ENCODE peak calls at places on chromosome 22, in four cellular contexts. B, E, Z and D are unnamed samples.

GRCh38 chr22:23509571-23510302 is 70.4 kb downstream of the IGLL1 start:
- DNase-seq in Z (no peak), B (no peak), E (no peak), D (no peak)

GRCh38 chr22:31160328-31160978 is 471 bp downstream of the RNF185 start:
- DNase-seq in Z (no peak), B (no peak), E (peak; percentile 36), D (no peak)

GRCh38 chr22:32448980-32449379 is 15.3 kb downstream of the BPIFC start:
- DNase-seq in Z (no peak), E (no peak), B (no peak), D (peak; percentile 14)

GRCh38 chr22:30116362-30117117 is 36.3 kb downstream of the HORMAD2 start:
- DNase-seq in B (no peak), Z (no peak), E (no peak), D (peak; percentile 10)

GRCh38 chr22:34645375-34645774 is 420.6 kb upstream of the ISX start:
- DNase-seq in E (no peak), B (no peak), Z (no peak), D (peak; percentile 3)

GRCh38 chr22:25627271-25627848 is 62.9 kb downstream of the GRK3 start:
- DNase-seq in E (no peak), B (no peak), Z (no peak), D (no peak)

GRCh38 chr22:44116331-44116730 is 64.4 kb upstream of the PARVG start:
- DNase-seq in E (no peak), B (no peak), Z (no peak), D (no peak)

GRCh38 chr22:29757096-29757495 is 9.7 kb downstream of the ZMAT5 start:
- DNase-seq in Z (no peak), B (no peak), E (no peak), D (no peak)

GRCh38 chr22:45200230-45200629 is 36.5 kb downstream of the NUP50 start:
- DNase-seq in E (no peak), Z (no peak), B (peak; percentile 31), D (no peak)

GRCh38 chr22:25068701-25069100 is 116.2 kb downstream of the KIAA1671 start:
- DNase-seq in B (no peak), E (no peak), Z (no peak), D (peak; percentile 52)

GRCh38 chr22:26648011-26648497 is 9.3 kb upstream of the MIAT start:
- DNase-seq in B (no peak), Z (no peak), E (no peak), D (no peak)

GRCh38 chr22:44793506-44794225 is 41.3 kb downstream of the ARHGAP8 start:
- DNase-seq in Z (no peak), E (no peak), B (no peak), D (no peak)

GRCh38 chr22:25804676-25805075 is 62.7 kb downstream of the MYO18B start:
- DNase-seq in B (no peak), E (no peak), Z (no peak), D (no peak)

GRCh38 chr22:24772493-24773220 is 1.9 kb downstream of the PIWIL3 start:
- DNase-seq in Z (no peak), B (no peak), E (no peak), D (no peak)

GRCh38 chr22:23820748-23821211 is 18.0 kb downstream of the DERL3 start:
- DNase-seq in E (no peak), B (peak; percentile 26), Z (peak; percentile 15), D (peak; percentile 33)

GRCh38 chr22:39960791-39961746 is 872 bp downstream of the TMA7B start:
- DNase-seq in E (no peak), Z (no peak), B (no peak), D (no peak)

GRCh38 chr22:23536821-23537345 is 43.2 kb downstream of the IGLL1 start:
- DNase-seq in B (peak; percentile 14), E (no peak), Z (no peak), D (no peak)

GRCh38 chr22:31917227-31917921 is 27.0 kb upstream of the YWHAH start:
- DNase-seq in B (peak; percentile 58), Z (no peak), E (no peak), D (peak; percentile 38)

GRCh38 chr22:30445438-30445936 is 19.9 kb downstream of the MTFP1 start:
- DNase-seq in B (no peak), Z (no peak), E (no peak), D (no peak)

GRCh38 chr22:26461188-26461810 is 22.3 kb downstream of the HPS4 start:
- DNase-seq in E (peak; percentile 71), B (peak; percentile 58), Z (no peak), D (peak; percentile 59)

GRCh38 chr22:30250713-30251267 is 4.2 kb upstream of the LIF start:
- DNase-seq in E (no peak), Z (no peak), B (no peak), D (no peak)

GRCh38 chr22:41713004-41713403 is 13.7 kb downstream of the MEI1 start:
- DNase-seq in B (no peak), Z (no peak), E (no peak), D (no peak)

GRCh38 chr22:41822289-41823057 is 10.4 kb upstream of the SREBF2 start:
- DNase-seq in E (peak; percentile 64), Z (no peak), B (no peak), D (peak; percentile 72)

GRCh38 chr22:20132686-20133246 is 1.2 kb downstream of the ZDHHC8 start:
- DNase-seq in B (no peak), Z (no peak), E (no peak), D (no peak)

GRCh38 chr22:40540265-40540664 is 96.3 kb downstream of the MRTFA start:
- DNase-seq in E (no peak), B (no peak), Z (no peak), D (no peak)

GRCh38 chr22:45216133-45217003 is 24.3 kb downstream of the KIAA0930 start:
- DNase-seq in E (no peak), B (peak; percentile 21), Z (peak; percentile 67), D (no peak)

GRCh38 chr22:21014202-21015050 is 539 bp upstream of the P2RX6 start:
- DNase-seq in B (peak; percentile 90), E (peak; percentile 57), Z (peak; percentile 85), D (peak; percentile 92)

GRCh38 chr22:25651332-25651731 is 86.9 kb downstream of the GRK3 start:
- DNase-seq in B (no peak), Z (no peak), E (no peak), D (no peak)

GRCh38 chr22:31960767-31961166 is 16.4 kb downstream of the YWHAH start:
- DNase-seq in B (no peak), E (no peak), Z (no peak), D (no peak)

GRCh38 chr22:48098243-48098935 is 1335.9 kb downstream of the TBC1D22A start:
- DNase-seq in E (no peak), Z (no peak), B (no peak), D (peak; percentile 13)

GRCh38 chr22:39959640-39960447 is at the start of gene TMA7B:
- DNase-seq in Z (no peak), E (no peak), B (no peak), D (peak; percentile 13)

DNA sequence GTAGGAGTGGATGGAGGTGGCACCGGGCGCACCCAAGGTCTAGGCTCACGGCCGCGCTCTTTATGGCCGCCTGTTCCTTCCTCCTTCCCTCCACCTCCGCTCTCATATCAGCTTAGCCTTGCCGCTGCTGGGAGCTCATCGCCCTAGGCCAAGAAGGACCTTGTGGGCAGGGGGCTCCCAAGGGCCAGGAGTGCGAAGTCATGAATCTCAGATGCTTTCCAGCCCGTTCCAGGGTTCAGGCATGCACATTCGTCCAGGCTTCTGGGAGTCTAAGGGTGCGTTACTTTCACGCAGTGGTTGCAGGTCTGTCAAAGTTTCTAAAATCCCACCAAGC is 4.1 kb upstream of the GALR3 start:
- DNase-seq in Z (no peak), E (no peak), B (no peak), D (no peak)
- H3K4me3 ChIP-seq in Z (no peak overlapping the region), E (no peak overlapping the region), B (peak overlapping the region; percentile 49), D (no peak overlapping the region)

GRCh38 chr22:46708766-46709330 is 29.2 kb downstream of the CERK start:
- DNase-seq in Z (peak; percentile 61), E (no peak), B (peak; percentile 35), D (no peak)

GRCh38 chr22:46707305-46707704 is 30.7 kb downstream of the CERK start:
- DNase-seq in Z (peak; percentile 64), B (no peak), E (no peak), D (no peak)

GRCh38 chr22:46707827-46708570 is 30.1 kb downstream of the CERK start:
- DNase-seq in E (no peak), Z (peak; percentile 80), B (peak; percentile 24), D (peak; percentile 37)

GRCh38 chr22:46712288-46712687 is 25.8 kb downstream of the CERK start:
- DNase-seq in Z (no peak), B (no peak), E (no peak), D (no peak)

DNA sequence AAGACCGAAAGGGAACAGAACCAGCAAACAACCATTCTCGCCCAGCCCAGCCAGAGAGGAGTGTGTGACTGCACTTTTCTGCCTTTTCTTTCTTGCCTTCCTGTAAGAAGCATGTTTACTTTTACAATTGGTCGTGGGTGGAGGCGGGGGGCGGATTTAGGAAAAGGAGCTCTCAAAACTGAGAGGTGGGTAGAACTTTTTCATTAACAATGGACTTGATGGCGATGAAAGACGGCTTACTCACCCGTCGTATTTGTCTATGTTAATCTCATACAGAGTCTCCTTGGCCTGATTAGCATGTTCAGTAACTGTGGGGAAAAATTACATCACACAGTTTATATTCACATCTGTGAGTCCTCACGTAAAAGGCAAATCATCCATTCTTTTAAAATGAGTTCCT is 27.2 kb downstream of the CERK start:
- DNase-seq in E (no peak), B (no peak), Z (no peak), D (no peak)
- TF ChIP-seq CTCF in E (no peak), B (no peak), Z (no peak), D (no peak)

DNA sequence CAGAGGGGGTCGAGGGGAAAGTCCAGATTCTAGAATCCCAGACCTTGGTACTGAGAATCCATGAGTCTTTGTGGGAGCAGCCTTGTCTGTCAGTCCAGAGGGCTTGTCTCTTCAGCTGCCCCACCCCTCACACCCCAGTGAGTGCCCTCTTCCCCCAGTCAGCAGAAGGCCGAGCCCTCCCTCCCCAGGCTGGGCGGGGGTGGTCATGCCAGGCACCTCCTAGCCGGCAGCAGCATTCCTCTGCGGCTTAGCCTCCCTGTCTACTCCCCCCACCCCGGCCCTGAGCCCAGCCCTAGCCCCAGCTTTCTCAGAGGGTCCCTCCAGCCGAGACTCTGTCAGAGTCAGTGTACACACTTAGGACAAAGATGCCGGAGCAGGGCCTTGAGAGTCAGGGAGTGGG is 4.6 kb downstream of the SOX10 start:
- DNase-seq in E (no peak), B (no peak), Z (no peak), D (no peak)
- H3K4me3 ChIP-seq in E (peak overlapping the region; percentile 44), B (no peak overlapping the region), Z (no peak overlapping the region), D (no peak overlapping the region)

GRCh38 chr22:50104149-50104548 is 14.3 kb downstream of the MOV10L1 start:
- DNase-seq in B (no peak), E (no peak), Z (no peak), D (no peak)

GRCh38 chr22:50111056-50111455 is 21.2 kb downstream of the MOV10L1 start:
- DNase-seq in B (no peak), Z (no peak), E (no peak), D (no peak)

GRCh38 chr22:50105529-50106100 is 15.8 kb downstream of the MOV10L1 start:
- DNase-seq in Z (no peak), E (no peak), B (no peak), D (no peak)

GRCh38 chr22:50102946-50103345 is 13.1 kb downstream of the MOV10L1 start:
- DNase-seq in Z (no peak), E (no peak), B (no peak), D (no peak)

DNA sequence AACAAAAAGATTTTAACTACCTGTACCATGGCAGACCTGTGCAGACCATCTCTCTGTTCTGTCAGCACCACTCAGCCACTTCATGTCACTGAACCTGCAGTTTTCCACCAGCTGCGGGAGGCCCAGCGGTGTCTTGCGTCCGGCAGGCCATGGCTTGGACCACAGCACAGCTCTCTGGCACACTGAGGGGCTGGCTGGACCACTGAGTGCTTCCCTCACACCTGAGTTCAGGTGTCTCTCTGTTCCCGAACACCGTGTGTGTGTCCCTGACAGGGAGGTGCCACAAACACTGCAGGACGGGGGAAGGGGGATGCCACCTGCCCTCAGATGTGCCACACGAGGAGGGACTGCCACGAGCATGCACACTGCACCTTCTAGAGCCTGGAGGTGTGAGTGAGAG is 17.7 kb downstream of the MOV10L1 start:
- DNase-seq in Z (no peak), E (no peak), B (no peak), D (no peak)
- TF ChIP-seq CTCF in Z (no peak), E (no peak), B (no peak), D (no peak)